ENCODE peak calls at places on chromosomes 5 and 9, in eight cellular contexts. One of them, this sample, is unnamed.

GRCh38 chr5:54883374-54884194 is 101.8 kb downstream of the ESM1 start:
- DNase-seq in NB4: no peak
- DNase-seq in stomach: peak
- DNase-seq in ovary: peak
- DNase-seq in A549: no peak
- DNase-seq in prostate gland: peak
- DNase-seq in tibial nerve: peak
- DNase-seq in heart left ventricle: peak
- DNase-seq in this sample: peak

GRCh38 chr5:142432369-142432863 is 107.6 kb upstream of the SPRY4 start:
- DNase-seq in NB4: peak
- DNase-seq in stomach: peak
- DNase-seq in ovary: no peak
- DNase-seq in A549: no peak
- DNase-seq in prostate gland: peak
- DNase-seq in tibial nerve: no peak
- DNase-seq in heart left ventricle: peak
- DNase-seq in this sample: peak

GRCh38 chr5:127321465-127321864 is 30.9 kb downstream of the MEGF10 start:
- DNase-seq in NB4: no peak
- DNase-seq in stomach: no peak
- DNase-seq in ovary: no peak
- DNase-seq in A549: no peak
- DNase-seq in prostate gland: no peak
- DNase-seq in tibial nerve: no peak
- DNase-seq in heart left ventricle: no peak
- DNase-seq in this sample: no peak

GRCh38 chr9:92463989-92464388 is 18.3 kb downstream of the ASPN start:
- DNase-seq in NB4: no peak
- DNase-seq in stomach: no peak
- DNase-seq in ovary: no peak
- DNase-seq in A549: peak
- DNase-seq in prostate gland: no peak
- DNase-seq in tibial nerve: no peak
- DNase-seq in heart left ventricle: no peak
- DNase-seq in this sample: no peak

GRCh38 chr9:32627394-32627954 is 8.0 kb downstream of the TAF1L start:
- DNase-seq in NB4: no peak
- DNase-seq in stomach: no peak
- DNase-seq in ovary: no peak
- DNase-seq in A549: peak
- DNase-seq in prostate gland: no peak
- DNase-seq in tibial nerve: no peak
- DNase-seq in heart left ventricle: no peak
- DNase-seq in this sample: no peak

GRCh38 chr5:98750693-98751092 is 22.8 kb upstream of the RGMB start:
- DNase-seq in NB4: peak
- DNase-seq in stomach: no peak
- DNase-seq in ovary: no peak
- DNase-seq in A549: peak
- DNase-seq in prostate gland: no peak
- DNase-seq in tibial nerve: no peak
- DNase-seq in heart left ventricle: no peak
- DNase-seq in this sample: no peak

GRCh38 chr5:173623296-173623771 is 6.9 kb upstream of the BOD1 start:
- DNase-seq in NB4: no peak
- DNase-seq in stomach: no peak
- DNase-seq in ovary: no peak
- DNase-seq in A549: no peak
- DNase-seq in prostate gland: no peak
- DNase-seq in tibial nerve: no peak
- DNase-seq in heart left ventricle: no peak
- DNase-seq in this sample: no peak

GRCh38 chr5:24232929-24233328 is 411.8 kb downstream of the CDH10 start:
- DNase-seq in NB4: peak
- DNase-seq in stomach: no peak
- DNase-seq in ovary: no peak
- DNase-seq in A549: no peak
- DNase-seq in prostate gland: no peak
- DNase-seq in tibial nerve: no peak
- DNase-seq in heart left ventricle: no peak
- DNase-seq in this sample: no peak

GRCh38 chr9:80797427-80797825 is 891.9 kb downstream of the TLE1 start:
- DNase-seq in NB4: no peak
- DNase-seq in stomach: no peak
- DNase-seq in ovary: no peak
- DNase-seq in A549: no peak
- DNase-seq in prostate gland: no peak
- DNase-seq in tibial nerve: no peak
- DNase-seq in heart left ventricle: no peak
- DNase-seq in this sample: no peak

GRCh38 chr5:126921471-126922091 is 108.8 kb downstream of the MARCHF3 start:
- DNase-seq in NB4: no peak
- DNase-seq in stomach: no peak
- DNase-seq in ovary: no peak
- DNase-seq in A549: no peak
- DNase-seq in prostate gland: no peak
- DNase-seq in tibial nerve: no peak
- DNase-seq in heart left ventricle: no peak
- DNase-seq in this sample: no peak

GRCh38 chr5:32190094-32190493 is 16.0 kb upstream of the GOLPH3 start:
- DNase-seq in NB4: no peak
- DNase-seq in stomach: no peak
- DNase-seq in ovary: no peak
- DNase-seq in A549: no peak
- DNase-seq in prostate gland: no peak
- DNase-seq in tibial nerve: no peak
- DNase-seq in heart left ventricle: peak
- DNase-seq in this sample: no peak

GRCh38 chr5:113343343-113343742 is 91.4 kb downstream of the TSSK1B start:
- DNase-seq in NB4: no peak
- DNase-seq in stomach: no peak
- DNase-seq in ovary: no peak
- DNase-seq in A549: no peak
- DNase-seq in prostate gland: no peak
- DNase-seq in tibial nerve: no peak
- DNase-seq in heart left ventricle: peak
- DNase-seq in this sample: no peak

GRCh38 chr5:76808142-76808691 is 10.6 kb upstream of the F2RL1 start:
- DNase-seq in NB4: no peak
- DNase-seq in stomach: no peak
- DNase-seq in ovary: no peak
- DNase-seq in A549: no peak
- DNase-seq in prostate gland: no peak
- DNase-seq in tibial nerve: no peak
- DNase-seq in heart left ventricle: no peak
- DNase-seq in this sample: peak

GRCh38 chr5:4250254-4250653 is 654.6 kb downstream of the IRX1 start:
- DNase-seq in NB4: no peak
- DNase-seq in stomach: no peak
- DNase-seq in ovary: no peak
- DNase-seq in A549: no peak
- DNase-seq in prostate gland: no peak
- DNase-seq in tibial nerve: no peak
- DNase-seq in heart left ventricle: no peak
- DNase-seq in this sample: no peak

GRCh38 chr9:82184524-82184923 is 196.0 kb downstream of the SPATA31D1 start:
- DNase-seq in NB4: no peak
- DNase-seq in stomach: no peak
- DNase-seq in ovary: no peak
- DNase-seq in A549: no peak
- DNase-seq in prostate gland: no peak
- DNase-seq in tibial nerve: no peak
- DNase-seq in heart left ventricle: no peak
- DNase-seq in this sample: no peak

GRCh38 chr9:123450096-123450495 is 94.1 kb downstream of the CRB2 start:
- DNase-seq in NB4: no peak
- DNase-seq in stomach: no peak
- DNase-seq in ovary: no peak
- DNase-seq in A549: no peak
- DNase-seq in prostate gland: no peak
- DNase-seq in tibial nerve: no peak
- DNase-seq in heart left ventricle: no peak
- DNase-seq in this sample: no peak

GRCh38 chr5:170327168-170327567 is 29.6 kb upstream of the LCP2 start:
- DNase-seq in NB4: peak
- DNase-seq in stomach: no peak
- DNase-seq in ovary: no peak
- DNase-seq in A549: no peak
- DNase-seq in prostate gland: no peak
- DNase-seq in tibial nerve: no peak
- DNase-seq in heart left ventricle: no peak
- DNase-seq in this sample: no peak

GRCh38 chr9:109742759-109743388 is 37.1 kb upstream of the PALM2AKAP2 start:
- DNase-seq in NB4: no peak
- DNase-seq in stomach: no peak
- DNase-seq in ovary: no peak
- DNase-seq in A549: no peak
- DNase-seq in prostate gland: no peak
- DNase-seq in tibial nerve: no peak
- DNase-seq in heart left ventricle: peak
- DNase-seq in this sample: peak

GRCh38 chr5:73253047-73253660 is 80.2 kb downstream of the TMEM174 start:
- DNase-seq in NB4: no peak
- DNase-seq in stomach: no peak
- DNase-seq in ovary: no peak
- DNase-seq in A549: no peak
- DNase-seq in prostate gland: no peak
- DNase-seq in tibial nerve: no peak
- DNase-seq in heart left ventricle: no peak
- DNase-seq in this sample: no peak

GRCh38 chr9:35564658-35565061 is 40.4 kb upstream of the TESK1 start:
- DNase-seq in NB4: no peak
- DNase-seq in stomach: no peak
- DNase-seq in ovary: no peak
- DNase-seq in A549: no peak
- DNase-seq in prostate gland: no peak
- DNase-seq in tibial nerve: no peak
- DNase-seq in heart left ventricle: no peak
- DNase-seq in this sample: no peak
- TF ChIP-seq POLR2A in NB4: no peak
- TF ChIP-seq POLR2A in stomach: no peak
- TF ChIP-seq POLR2A in ovary: no peak
- TF ChIP-seq POLR2A in A549: no peak
- TF ChIP-seq POLR2A in prostate gland: no peak
- TF ChIP-seq POLR2A in tibial nerve: no peak
- TF ChIP-seq POLR2A in heart left ventricle: no peak
- TF ChIP-seq POLR2A in this sample: no peak

GRCh38 chr9:134066923-134067851 is 639 bp downstream of the BRD3 start:
- DNase-seq in NB4: peak
- DNase-seq in stomach: peak
- DNase-seq in ovary: peak
- DNase-seq in A549: peak
- DNase-seq in prostate gland: no peak
- DNase-seq in tibial nerve: no peak
- DNase-seq in heart left ventricle: no peak
- DNase-seq in this sample: peak

GRCh38 chr9:134063876-134064450 is 3.9 kb downstream of the BRD3 start:
- DNase-seq in NB4: no peak
- DNase-seq in stomach: peak
- DNase-seq in ovary: no peak
- DNase-seq in A549: no peak
- DNase-seq in prostate gland: no peak
- DNase-seq in tibial nerve: no peak
- DNase-seq in heart left ventricle: no peak
- DNase-seq in this sample: no peak

GRCh38 chr9:134064711-134065110 is 3.1 kb downstream of the BRD3 start:
- DNase-seq in NB4: no peak
- DNase-seq in stomach: peak
- DNase-seq in ovary: peak
- DNase-seq in A549: no peak
- DNase-seq in prostate gland: no peak
- DNase-seq in tibial nerve: no peak
- DNase-seq in heart left ventricle: no peak
- DNase-seq in this sample: no peak

GRCh38 chr9:134066546-134066922 is 1.3 kb downstream of the BRD3 start:
- DNase-seq in NB4: peak
- DNase-seq in stomach: peak
- DNase-seq in ovary: peak
- DNase-seq in A549: no peak
- DNase-seq in prostate gland: no peak
- DNase-seq in tibial nerve: no peak
- DNase-seq in heart left ventricle: no peak
- DNase-seq in this sample: no peak

GRCh38 chr9:134065720-134066419 is 2.0 kb downstream of the BRD3 start:
- DNase-seq in NB4: peak
- DNase-seq in stomach: peak
- DNase-seq in ovary: peak
- DNase-seq in A549: no peak
- DNase-seq in prostate gland: no peak
- DNase-seq in tibial nerve: no peak
- DNase-seq in heart left ventricle: no peak
- DNase-seq in this sample: peak
- TF ChIP-seq POLR2A in NB4: no peak
- TF ChIP-seq POLR2A in stomach: no peak
- TF ChIP-seq POLR2A in ovary: no peak
- TF ChIP-seq POLR2A in A549: no peak
- TF ChIP-seq POLR2A in prostate gland: no peak
- TF ChIP-seq POLR2A in tibial nerve: no peak
- TF ChIP-seq POLR2A in heart left ventricle: no peak
- TF ChIP-seq POLR2A in this sample: no peak

GRCh38 chr5:943201-943873 is 50.7 kb downstream of the TRIP13 start:
- DNase-seq in NB4: no peak
- DNase-seq in stomach: no peak
- DNase-seq in ovary: no peak
- DNase-seq in A549: no peak
- DNase-seq in prostate gland: no peak
- DNase-seq in tibial nerve: no peak
- DNase-seq in heart left ventricle: no peak
- DNase-seq in this sample: no peak
- TF ChIP-seq POLR2A in NB4: no peak
- TF ChIP-seq POLR2A in stomach: no peak
- TF ChIP-seq POLR2A in ovary: no peak
- TF ChIP-seq POLR2A in A549: no peak
- TF ChIP-seq POLR2A in prostate gland: no peak
- TF ChIP-seq POLR2A in tibial nerve: no peak
- TF ChIP-seq POLR2A in heart left ventricle: no peak
- TF ChIP-seq POLR2A in this sample: no peak

DNA sequence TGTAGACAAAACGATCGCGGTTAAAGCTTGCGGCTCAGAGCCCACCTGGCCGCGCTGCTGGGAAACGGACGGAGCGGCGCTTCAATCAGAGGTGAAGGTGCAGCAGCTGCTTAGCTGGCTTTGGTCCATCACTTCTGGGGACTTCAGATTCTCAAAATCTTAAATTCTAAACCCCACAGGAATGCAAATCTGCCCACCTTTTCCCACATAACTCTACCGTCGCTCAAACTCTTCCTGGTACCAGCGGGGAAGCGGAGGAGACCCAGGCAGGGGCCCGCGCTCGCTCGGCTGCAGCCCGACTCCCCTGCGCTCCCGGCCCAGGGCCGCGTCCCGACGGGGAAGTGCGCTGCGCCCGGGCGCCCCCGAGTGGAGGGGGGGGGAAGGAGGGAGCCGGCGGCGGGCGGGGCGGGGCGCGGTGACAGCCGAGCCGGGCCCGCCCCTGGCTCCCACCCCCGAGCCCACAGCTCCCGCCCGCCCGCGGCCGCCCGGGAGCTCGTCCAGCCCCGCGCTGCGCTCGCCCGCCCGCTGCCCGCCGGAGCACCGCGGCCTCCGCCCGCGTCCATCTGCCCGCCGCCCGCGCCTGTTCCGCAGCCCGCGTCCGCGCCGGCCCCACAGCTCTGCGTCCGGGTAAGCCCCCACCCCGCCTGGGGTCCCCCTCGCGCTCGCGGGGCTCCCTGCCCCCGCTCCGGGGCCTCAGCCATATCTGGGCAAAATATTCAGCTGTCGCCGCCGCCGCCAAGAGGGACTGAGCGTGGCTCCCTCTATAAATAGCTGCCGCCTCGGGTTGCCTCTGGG is at the start of gene TMOD1:
- DNase-seq in NB4: peak
- DNase-seq in stomach: peak
- DNase-seq in ovary: peak
- DNase-seq in A549: peak
- DNase-seq in prostate gland: peak
- DNase-seq in tibial nerve: peak
- DNase-seq in heart left ventricle: peak
- DNase-seq in this sample: peak
- TF ChIP-seq POLR2A in NB4: no peak
- TF ChIP-seq POLR2A in stomach: no peak
- TF ChIP-seq POLR2A in ovary: peak
- TF ChIP-seq POLR2A in A549: no peak
- TF ChIP-seq POLR2A in prostate gland: no peak
- TF ChIP-seq POLR2A in tibial nerve: no peak
- TF ChIP-seq POLR2A in heart left ventricle: no peak
- TF ChIP-seq POLR2A in this sample: peak